ENCODE peak calls at places on chromosomes 3 and 15, in seven cellular contexts. B, U, S, V, F, K and R are unnamed samples.

GRCh38 chr3:64667138-64667537 is 20.7 kb downstream of the ADAMTS9 start:
- DNase-seq in B (no peak), U (no peak), S (no peak), V (no peak), F (no peak), K (no peak), R (no peak)

GRCh38 chr3:53194218-53195065 is 33.4 kb downstream of the PRKCD start:
- DNase-seq in B (no peak), U (no peak), S (peak; percentile 86), V (no peak), F (peak; percentile 88), K (no peak), R (peak; percentile 59)

GRCh38 chr3:187236963-187237362 is 39.7 kb downstream of the RTP1 start:
- DNase-seq in B (no peak), U (no peak), S (no peak), V (no peak), F (no peak), K (no peak), R (no peak)

GRCh38 chr3:49732592-49732991 is 8.8 kb upstream of the GMPPB start:
- DNase-seq in B (no peak), U (no peak), S (peak; percentile 41), V (no peak), F (no peak), K (no peak), R (no peak)

GRCh38 chr3:20096135-20096685 is 56.0 kb downstream of the KAT2B start:
- DNase-seq in B (no peak), U (no peak), S (no peak), V (no peak), F (no peak), K (no peak), R (no peak)

GRCh38 chr15:60972301-60972700 is 256.8 kb downstream of the RORA start:
- DNase-seq in B (no peak), U (no peak), S (no peak), V (no peak), F (no peak), K (no peak), R (no peak)

GRCh38 chr15:71925145-71925544 is 114.8 kb downstream of the NR2E3 start:
- DNase-seq in B (no peak), U (no peak), S (no peak), V (no peak), F (no peak), K (no peak), R (no peak)

GRCh38 chr15:29568840-29569532 is 253.3 kb downstream of the TJP1 start:
- DNase-seq in B (no peak), U (peak; percentile 51), S (no peak), V (no peak), F (no peak), K (no peak), R (no peak)

GRCh38 chr3:40229411-40229810 is 80.1 kb upstream of the EIF1B start:
- DNase-seq in B (no peak), U (no peak), S (no peak), V (no peak), F (no peak), K (no peak), R (no peak)

GRCh38 chr3:169246158-169246557 is 417.4 kb downstream of the MECOM start:
- DNase-seq in B (no peak), U (no peak), S (no peak), V (no peak), F (no peak), K (no peak), R (no peak)

GRCh38 chr3:127589600-127590281 is 792 bp downstream of the TPRA1 start:
- DNase-seq in B (no peak), U (no peak), S (peak; percentile 74), V (no peak), F (peak; percentile 82), K (no peak), R (no peak)

GRCh38 chr3:132432639-132433038 is 15.3 kb downstream of the DNAJC13 start:
- DNase-seq in B (no peak), U (no peak), S (no peak), V (no peak), F (no peak), K (no peak), R (no peak)

GRCh38 chr3:42749025-42749752 is 23.9 kb downstream of the CCDC13 start:
- DNase-seq in B (no peak), U (no peak), S (peak; percentile 67), V (peak; percentile 46), F (peak; percentile 40), K (no peak), R (no peak)

GRCh38 chr15:95446854-95447253 is 883.6 kb upstream of the NR2F2 start:
- DNase-seq in B (peak; percentile 54), U (no peak), S (no peak), V (no peak), F (no peak), K (no peak), R (no peak)

GRCh38 chr15:75644376-75644775 is 3.3 kb upstream of the SNX33 start:
- DNase-seq in B (no peak), U (no peak), S (no peak), V (no peak), F (no peak), K (no peak), R (peak; percentile 6)

GRCh38 chr15:100692259-100692658 is 89.9 kb downstream of the ASB7 start:
- DNase-seq in B (no peak), U (no peak), S (no peak), V (no peak), F (peak; percentile 39), K (no peak), R (no peak)

GRCh38 chr3:45606003-45606402 is 11.5 kb downstream of the LIMD1 start:
- DNase-seq in B (no peak), U (no peak), S (no peak), V (no peak), F (no peak), K (no peak), R (no peak)
- H3K4me1 ChIP-seq in B (no peaks in the 10 kb centered on the region), U (no peaks in the 10 kb centered on the region), S (peaks cover 78% of the 10 kb centered on the region), V (peaks cover 76% of the 10 kb centered on the region), F (peaks cover 24% of the 10 kb centered on the region), K (peaks cover under 1% of the 10 kb centered on the region), R (peaks cover 99% of the 10 kb centered on the region)

GRCh38 chr3:58045084-58045483 is 36.9 kb downstream of the FLNB start:
- DNase-seq in B (no peak), U (no peak), S (no peak), V (no peak), F (no peak), K (no peak), R (no peak)

GRCh38 chr3:58041826-58042324 is 33.7 kb downstream of the FLNB start:
- DNase-seq in B (no peak), U (no peak), S (no peak), V (no peak), F (no peak), K (no peak), R (no peak)

GRCh38 chr3:58043933-58044332 is 35.7 kb downstream of the FLNB start:
- DNase-seq in B (no peak), U (no peak), S (no peak), V (no peak), F (no peak), K (no peak), R (no peak)

GRCh38 chr3:58042947-58043707 is 34.9 kb downstream of the FLNB start:
- DNase-seq in B (no peak), U (no peak), S (no peak), V (no peak), F (no peak), K (no peak), R (no peak)

GRCh38 chr3:58044656-58045055 is 36.4 kb downstream of the FLNB start:
- DNase-seq in B (no peak), U (no peak), S (no peak), V (no peak), F (no peak), K (no peak), R (no peak)
- H3K4me1 ChIP-seq in B (peaks cover 21% of the 10 kb centered on the region), U (peaks cover 76% of the 10 kb centered on the region), S (peaks cover 65% of the 10 kb centered on the region), V (peaks cover 54% of the 10 kb centered on the region), F (no peaks in the 10 kb centered on the region), K (peaks cover 18% of the 10 kb centered on the region), R (peaks cover 6% of the 10 kb centered on the region)

DNA sequence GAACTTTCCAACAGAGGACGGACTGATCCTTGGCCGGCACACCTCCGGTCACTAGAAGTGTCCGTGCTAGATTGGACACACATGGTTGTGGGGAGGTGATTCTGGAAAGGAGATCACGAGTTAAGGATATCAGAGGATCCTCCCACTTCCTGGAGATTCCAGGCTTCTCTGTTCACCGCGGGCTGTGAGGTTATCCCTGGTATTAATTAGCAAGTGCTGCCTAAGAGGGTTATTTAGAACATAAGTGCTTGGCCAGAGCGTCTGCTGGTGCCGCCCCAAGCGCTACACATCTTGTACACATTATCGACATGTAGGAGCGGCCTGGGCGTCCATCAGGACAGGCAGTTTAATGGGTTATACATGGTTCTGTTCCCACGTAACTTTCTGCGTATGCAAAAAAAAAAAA is 78.3 kb downstream of the CPN2 start:
- DNase-seq in B (no peak), U (no peak), S (peak; percentile 56), V (no peak), F (peak; percentile 41), K (no peak), R (no peak)
- H3K4me1 ChIP-seq in B (no peaks in the 10 kb centered on the region), U (peaks cover 11% of the 10 kb centered on the region), S (peaks cover 53% of the 10 kb centered on the region), V (peaks cover 66% of the 10 kb centered on the region), F (no peaks in the 10 kb centered on the region), K (peaks cover 37% of the 10 kb centered on the region), R (peaks cover 41% of the 10 kb centered on the region)

GRCh38 chr3:24596626-24597025 is 102.0 kb upstream of the THRB start:
- DNase-seq in B (no peak), U (no peak), S (no peak), V (no peak), F (no peak), K (no peak), R (no peak)

GRCh38 chr3:24595801-24596200 is 101.2 kb upstream of the THRB start:
- DNase-seq in B (no peak), U (no peak), S (no peak), V (no peak), F (no peak), K (no peak), R (no peak)

GRCh38 chr3:24588568-24588967 is 93.9 kb upstream of the THRB start:
- DNase-seq in B (no peak), U (no peak), S (no peak), V (no peak), F (no peak), K (no peak), R (no peak)

GRCh38 chr3:24590344-24590880 is 95.8 kb upstream of the THRB start:
- DNase-seq in B (no peak), U (peak; percentile 10), S (no peak), V (no peak), F (no peak), K (no peak), R (no peak)

DNA sequence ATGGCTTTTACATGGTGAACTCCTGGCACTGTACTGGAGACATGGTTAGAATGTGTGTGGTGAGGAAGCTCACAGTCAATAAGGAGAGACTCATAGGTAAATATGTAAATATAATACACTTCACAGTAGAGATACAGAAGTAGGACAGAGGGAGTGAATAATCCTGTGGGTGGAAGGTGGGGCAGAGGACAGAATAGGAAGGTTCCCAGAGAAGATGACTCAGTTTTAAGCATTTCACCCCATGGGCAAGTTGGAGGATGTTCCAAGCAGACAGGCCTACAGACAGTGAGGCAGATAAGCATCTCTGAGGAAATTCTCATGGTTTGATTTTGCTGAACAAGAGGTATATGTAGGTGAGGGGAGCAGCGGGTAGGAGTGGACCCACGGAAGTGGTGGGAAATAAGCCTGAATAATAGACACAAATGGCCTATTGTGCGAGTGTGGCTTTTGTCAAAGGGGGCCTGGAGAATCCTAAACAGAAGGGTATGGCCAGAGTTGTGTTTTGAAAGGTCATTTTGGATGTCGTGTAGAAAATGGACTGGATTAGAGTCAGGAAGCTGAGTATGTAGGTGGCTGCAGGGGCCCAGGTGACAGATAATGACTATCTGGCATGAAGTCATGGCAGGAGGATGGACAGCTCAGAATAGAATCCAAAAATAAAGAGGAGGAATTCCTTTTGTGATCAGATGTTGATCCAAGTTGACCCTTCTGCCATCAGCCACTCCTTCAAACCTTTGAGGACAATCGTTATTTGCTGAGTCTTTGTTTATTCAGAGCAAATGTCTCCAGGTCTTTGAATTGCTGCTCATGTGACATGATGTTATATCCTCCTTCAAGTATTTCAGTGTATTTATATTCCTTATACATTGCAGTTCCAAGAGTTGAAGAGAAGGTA is 97.3 kb upstream of the THRB start:
- DNase-seq in B (no peak), U (peak; percentile 51), S (no peak), V (no peak), F (no peak), K (no peak), R (no peak)
- H3K4me1 ChIP-seq in B (no peaks in the 10 kb centered on the region), U (peaks cover 41% of the 10 kb centered on the region), S (peaks cover 9% of the 10 kb centered on the region), V (peaks cover 11% of the 10 kb centered on the region), F (peaks cover 9% of the 10 kb centered on the region), K (peaks cover 6% of the 10 kb centered on the region), R (peaks cover 24% of the 10 kb centered on the region)